ENCODE peak calls at places on chromosomes 6 and 20, in seven cellular contexts. I is astrocyte of the cerebellum, N is A549, H is lower leg skin, R is upper lobe of right lung, E is natural killer cell, D is foreskin fibroblast. O is an unnamed sample.

GRCh38 chr6:6905961-6906518 is 201.7 kb upstream of the RREB1 start:
- DNase-seq in I (no peak), N (no peak), H (no peak), R (no peak), E (no peak), D (no peak), O (no peak)

GRCh38 chr6:113696960-113697359 is 160.2 kb upstream of the MARCKS start:
- DNase-seq in I (no peak), N (no peak), H (no peak), R (no peak), E (no peak), D (no peak), O (no peak)

GRCh38 chr20:20489623-20490341 is 121.9 kb downstream of the INSM1 start:
- DNase-seq in I (no peak), N (no peak), H (no peak), R (no peak), E (no peak), D (no peak), O (no peak)

GRCh38 chr6:166614171-166614583 is 12.9 kb downstream of the RPS6KA2 start:
- DNase-seq in I (no peak), N (no peak), H (peak), R (no peak), E (no peak), D (no peak), O (no peak)

GRCh38 chr6:168372871-168373270 is 53.3 kb upstream of the DACT2 start:
- DNase-seq in I (no peak), N (no peak), H (peak), R (peak), E (no peak), D (no peak), O (no peak)

GRCh38 chr20:37897008-37897548 is 5.8 kb upstream of the VSTM2L start:
- DNase-seq in I (peak), N (no peak), H (no peak), R (no peak), E (no peak), D (no peak), O (no peak)

GRCh38 chr6:11650297-11650696 is 112.7 kb downstream of the TMEM170B start:
- DNase-seq in I (peak), N (peak), H (no peak), R (no peak), E (no peak), D (peak), O (no peak)

GRCh38 chr20:7843613-7844012 is 96.6 kb downstream of the HAO1 start:
- DNase-seq in I (no peak), N (no peak), H (peak), R (no peak), E (no peak), D (peak), O (no peak)

GRCh38 chr6:156395276-156395675 is 381.9 kb upstream of the ARID1B start:
- DNase-seq in I (no peak), N (no peak), H (no peak), R (no peak), E (no peak), D (no peak), O (no peak)

GRCh38 chr6:113182370-113183141 is 674.6 kb upstream of the MARCKS start:
- DNase-seq in I (peak), N (peak), H (no peak), R (no peak), E (no peak), D (peak), O (no peak)

GRCh38 chr20:14580426-14581074 is 243.1 kb upstream of the FLRT3 start:
- DNase-seq in I (no peak), N (peak), H (no peak), R (no peak), E (no peak), D (no peak), O (peak)

GRCh38 chr6:106512958-106513480 is 116.3 kb downstream of the RTN4IP1 start:
- DNase-seq in I (no peak), N (no peak), H (no peak), R (no peak), E (no peak), D (no peak), O (peak)

GRCh38 chr20:33719277-33719988 is 677 bp downstream of the PXMP4 start:
- DNase-seq in I (no peak), N (no peak), H (no peak), R (no peak), E (no peak), D (no peak), O (no peak)

GRCh38 chr6:111683749-111684267 is 78.1 kb upstream of the TRAF3IP2 start:
- DNase-seq in I (peak), N (no peak), H (no peak), R (no peak), E (no peak), D (peak), O (no peak)

GRCh38 chr6:108454356-108454755 is 106.4 kb upstream of the FOXO3 start:
- DNase-seq in I (no peak), N (no peak), H (no peak), R (no peak), E (no peak), D (no peak), O (no peak)

GRCh38 chr20:36950432-36951197 is 893 bp downstream of the SAMHD1 start:
- DNase-seq in I (no peak), N (peak), H (no peak), R (no peak), E (peak), D (peak), O (peak)

GRCh38 chr6:165383323-165383722 is 73.9 kb upstream of the C6orf118 start:
- DNase-seq in I (no peak), N (no peak), H (no peak), R (no peak), E (no peak), D (no peak), O (no peak)

GRCh38 chr6:32153835-32154513 is at the start of gene PPT2:
- DNase-seq in I (peak), N (peak), H (peak), R (peak), E (peak), D (peak), O (peak)

GRCh38 chr6:29641430-29642213 is 8.6 kb upstream of the GABBR1 start:
- DNase-seq in I (no peak), N (no peak), H (no peak), R (no peak), E (no peak), D (no peak), O (no peak)

GRCh38 chr6:152368761-152369624 is 268.2 kb downstream of the SYNE1 start:
- DNase-seq in I (no peak), N (no peak), H (no peak), R (no peak), E (no peak), D (no peak), O (no peak)

GRCh38 chr20:17614176-17614811 is 44.4 kb downstream of the DSTN start:
- DNase-seq in I (no peak), N (peak), H (peak), R (peak), E (no peak), D (peak), O (peak)

GRCh38 chr6:55983861-55984260 is 108.5 kb upstream of the BMP5 start:
- DNase-seq in I (no peak), N (no peak), H (no peak), R (no peak), E (no peak), D (no peak), O (no peak)

GRCh38 chr6:116246089-116246488 is 7.8 kb downstream of the TSPYL4 start:
- DNase-seq in I (peak), N (no peak), H (no peak), R (no peak), E (no peak), D (no peak), O (no peak)

GRCh38 chr6:157145656-157146285 is 177.5 kb downstream of the TMEM242 start:
- DNase-seq in I (no peak), N (no peak), H (no peak), R (no peak), E (no peak), D (peak), O (no peak)

GRCh38 chr6:12324096-12324495 is 33.9 kb downstream of the EDN1 start:
- DNase-seq in I (peak), N (peak), H (no peak), R (no peak), E (no peak), D (peak), O (peak)

GRCh38 chr20:6504826-6505225 is 262.7 kb upstream of the BMP2 start:
- DNase-seq in I (no peak), N (no peak), H (no peak), R (no peak), E (no peak), D (no peak), O (no peak)

GRCh38 chr6:3383525-3383924 is 73.3 kb downstream of the SLC22A23 start:
- DNase-seq in I (peak), N (peak), H (no peak), R (no peak), E (no peak), D (peak), O (peak)

GRCh38 chr6:96420294-96420693 is 101.3 kb upstream of the UFL1 start:
- DNase-seq in I (no peak), N (no peak), H (no peak), R (no peak), E (no peak), D (no peak), O (no peak)

GRCh38 chr6:163949367-163949766 is 534.8 kb downstream of the QKI start:
- DNase-seq in I (no peak), N (no peak), H (no peak), R (no peak), E (no peak), D (no peak), O (no peak)

GRCh38 chr6:36851149-36851614 is 11.9 kb upstream of the CPNE5 start:
- DNase-seq in I (peak), N (peak), H (no peak), R (no peak), E (no peak), D (peak), O (peak)

GRCh38 chr20:36472656-36473071 is 68.7 kb upstream of the MYL9 start:
- DNase-seq in I (no peak), N (peak), H (peak), R (peak), E (no peak), D (no peak), O (peak)

GRCh38 chr6:26474439-26474881 is 16.7 kb downstream of the BTN2A1 start:
- DNase-seq in I (no peak), N (no peak), H (no peak), R (no peak), E (no peak), D (no peak), O (no peak)

GRCh38 chr6:22147983-22148797 is 148.6 kb downstream of the PRL start:
- DNase-seq in I (peak), N (peak), H (no peak), R (no peak), E (no peak), D (peak), O (no peak)

GRCh38 chr6:44464527-44465310 is 77.2 kb downstream of the CDC5L start:
- DNase-seq in I (no peak), N (no peak), H (peak), R (peak), E (no peak), D (peak), O (no peak)

GRCh38 chr20:59577809-59578601 is 26.3 kb upstream of the PHACTR3 start:
- DNase-seq in I (no peak), N (no peak), H (no peak), R (no peak), E (no peak), D (no peak), O (no peak)

GRCh38 chr20:38828514-38829295 is 23.2 kb downstream of the PPP1R16B start:
- DNase-seq in I (no peak), N (no peak), H (no peak), R (no peak), E (no peak), D (no peak), O (no peak)

GRCh38 chr6:1215023-1215422 is 96.9 kb upstream of the FOXQ1 start:
- DNase-seq in I (no peak), N (no peak), H (no peak), R (no peak), E (no peak), D (no peak), O (no peak)
- TF ChIP-seq CTCF in I (no peak), N (no peak), H (no peak), R (no peak), E (no peak), D (no peak), O (no peak)

GRCh38 chr6:104940881-104941693 is 15.8 kb upstream of the LIN28B start:
- DNase-seq in I (peak), N (no peak), H (no peak), R (no peak), E (no peak), D (peak), O (no peak)
- TF ChIP-seq CTCF in I (peak), N (no peak), H (no peak), R (peak), E (peak), D (peak), O (peak)

GRCh38 chr20:25336561-25337422 is 53.8 kb downstream of the ABHD12 start:
- DNase-seq in I (peak), N (peak), H (no peak), R (no peak), E (no peak), D (peak), O (peak)
- TF ChIP-seq CTCF in I (peak), N (peak), H (no peak), R (peak), E (no peak), D (peak), O (no peak)

GRCh38 chr20:57076202-57076651 is 190.2 kb downstream of the BMP7 start:
- DNase-seq in I (no peak), N (peak), H (no peak), R (peak), E (no peak), D (no peak), O (no peak)

GRCh38 chr20:57073402-57073801 is 193.0 kb downstream of the BMP7 start:
- DNase-seq in I (no peak), N (no peak), H (no peak), R (no peak), E (no peak), D (no peak), O (no peak)

GRCh38 chr20:57075181-57075580 is 191.3 kb downstream of the BMP7 start:
- DNase-seq in I (no peak), N (no peak), H (no peak), R (no peak), E (no peak), D (no peak), O (no peak)

GRCh38 chr20:57072184-57072583 is 194.3 kb downstream of the BMP7 start:
- DNase-seq in I (no peak), N (no peak), H (no peak), R (peak), E (no peak), D (no peak), O (no peak)

DNA sequence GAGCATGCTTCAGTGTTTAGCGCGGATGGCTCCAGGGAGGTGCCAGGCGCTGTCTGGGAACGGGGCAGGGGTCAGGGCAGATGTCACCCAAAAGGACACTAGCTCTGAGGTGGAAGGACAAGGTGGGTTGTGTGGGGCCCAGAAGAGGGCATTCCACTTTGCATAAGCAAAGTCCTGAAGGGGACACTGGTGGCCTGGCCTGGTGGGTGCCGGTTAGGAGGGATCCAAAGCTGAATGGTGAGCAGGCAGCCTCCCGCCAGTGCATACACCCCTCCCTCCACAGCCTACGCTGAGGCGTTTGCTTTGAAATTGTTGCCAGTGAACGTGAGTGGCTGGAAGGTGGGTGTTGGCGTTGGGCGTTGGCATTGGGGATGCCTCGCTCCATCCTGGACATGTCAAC is 192.1 kb downstream of the BMP7 start:
- DNase-seq in I (no peak), N (no peak), H (no peak), R (peak), E (no peak), D (no peak), O (no peak)
- TF ChIP-seq CTCF in I (no peak), N (no peak), H (no peak), R (no peak), E (no peak), D (no peak), O (no peak)

DNA sequence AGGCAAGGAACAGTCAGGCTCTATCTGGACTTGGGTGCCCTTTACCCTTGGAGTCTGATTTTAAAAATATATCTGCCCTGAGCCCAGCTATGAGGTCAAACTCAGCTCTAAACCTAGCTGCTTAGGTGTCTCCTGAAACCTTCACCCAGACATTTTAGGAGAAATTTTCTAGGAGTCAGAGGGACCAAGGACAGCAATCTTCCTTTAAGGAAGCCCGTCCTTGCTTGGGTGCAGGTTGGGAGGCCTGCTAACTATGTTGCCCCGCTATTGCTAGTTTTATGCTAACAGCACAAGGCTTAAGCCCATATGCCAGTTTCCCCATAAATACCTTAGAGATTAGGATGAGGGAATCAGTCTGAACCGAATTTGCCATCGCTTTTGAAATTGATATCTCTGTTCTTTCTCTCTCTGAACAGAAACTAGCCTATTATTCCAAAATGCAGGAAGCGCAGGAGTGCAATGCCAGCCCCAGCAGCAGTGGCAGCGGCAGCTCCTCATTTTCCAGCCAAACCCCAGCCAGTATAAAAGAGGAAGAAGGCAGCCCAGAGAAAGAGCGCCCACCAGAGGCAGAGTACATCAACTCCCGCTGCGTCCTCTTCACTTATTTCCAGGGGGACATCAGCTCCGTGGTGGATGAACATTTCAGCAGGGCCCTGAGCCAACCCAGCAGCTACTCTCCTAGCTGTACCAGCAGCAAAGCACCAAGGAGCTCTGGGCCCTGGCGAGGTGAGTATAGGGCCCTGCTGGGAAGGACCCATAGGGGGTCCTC is 2.6 kb downstream of the VGLL2 start:
- DNase-seq in I (no peak), N (no peak), H (no peak), R (no peak), E (no peak), D (no peak), O (no peak)
- TF ChIP-seq CTCF in I (no peak), N (no peak), H (no peak), R (no peak), E (no peak), D (no peak), O (no peak)

GRCh38 chr6:33416386-33417126 is 1.4 kb downstream of the CUTA start:
- DNase-seq in I (no peak), N (no peak), H (no peak), R (no peak), E (no peak), D (no peak), O (no peak)

GRCh38 chr6:33415831-33416230 is 2.1 kb downstream of the CUTA start:
- DNase-seq in I (no peak), N (no peak), H (no peak), R (no peak), E (no peak), D (no peak), O (no peak)

GRCh38 chr6:33413200-33413599 is 2.4 kb downstream of the PHF1 start:
- DNase-seq in I (no peak), N (no peak), H (no peak), R (no peak), E (no peak), D (no peak), O (no peak)

GRCh38 chr6:33413601-33414120 is 2.8 kb downstream of the PHF1 start:
- DNase-seq in I (no peak), N (no peak), H (no peak), R (no peak), E (no peak), D (no peak), O (no peak)

GRCh38 chr6:33414592-33415271 is 3.2 kb downstream of the CUTA start:
- DNase-seq in I (no peak), N (no peak), H (no peak), R (no peak), E (no peak), D (no peak), O (no peak)
- TF ChIP-seq CTCF in I (peak), N (peak), H (no peak), R (peak), E (peak), D (peak), O (no peak)

GRCh38 chr20:61434361-61434781 is 182.3 kb downstream of the CDH4 start:
- DNase-seq in I (no peak), N (no peak), H (no peak), R (no peak), E (no peak), D (peak), O (no peak)

GRCh38 chr20:61426361-61426760 is 174.3 kb downstream of the CDH4 start:
- DNase-seq in I (no peak), N (no peak), H (no peak), R (no peak), E (no peak), D (no peak), O (no peak)

GRCh38 chr20:61433816-61434215 is 181.8 kb downstream of the CDH4 start:
- DNase-seq in I (no peak), N (no peak), H (no peak), R (no peak), E (no peak), D (no peak), O (no peak)

GRCh38 chr20:61430228-61430624 is 178.2 kb downstream of the CDH4 start:
- DNase-seq in I (no peak), N (no peak), H (no peak), R (peak), E (no peak), D (no peak), O (no peak)

DNA sequence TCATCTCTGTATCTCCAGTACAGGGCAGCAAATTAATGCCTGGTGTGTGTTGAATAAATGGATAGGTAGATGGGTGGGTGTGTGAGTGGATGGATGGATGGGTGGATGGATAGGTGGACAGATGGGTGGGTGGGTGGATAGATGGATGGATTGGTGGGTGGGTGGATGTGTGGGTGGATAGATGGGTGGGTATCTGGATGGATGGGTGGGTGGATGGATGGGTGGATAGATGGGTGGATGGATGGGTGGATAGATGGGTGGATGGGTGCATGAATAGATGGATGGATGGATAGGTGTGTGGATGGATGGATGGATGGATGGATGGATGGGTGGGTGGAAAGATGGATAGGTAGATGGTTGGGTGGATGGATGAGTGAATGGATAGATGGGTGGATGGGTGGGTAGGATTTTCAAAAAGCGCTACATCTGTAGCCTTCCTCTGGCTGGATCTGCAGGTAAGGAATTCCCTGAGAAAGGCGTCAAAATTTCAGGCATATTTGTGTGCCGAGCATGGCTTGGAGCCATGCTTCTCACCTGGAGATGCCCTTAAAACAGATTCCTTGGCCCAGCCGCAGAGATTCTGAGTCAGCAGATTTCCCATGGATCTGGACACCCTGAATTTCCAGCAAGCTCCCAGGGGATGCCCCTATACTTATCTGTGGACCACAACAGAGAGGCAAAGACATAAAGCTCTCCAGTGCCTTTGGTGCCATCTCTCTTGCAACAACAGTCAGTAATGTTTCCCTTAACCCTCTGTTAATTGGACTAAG is 177.6 kb downstream of the CDH4 start:
- DNase-seq in I (no peak), N (no peak), H (no peak), R (no peak), E (no peak), D (no peak), O (no peak)
- TF ChIP-seq CTCF in I (no peak), N (no peak), H (no peak), R (no peak), E (no peak), D (no peak), O (no peak)

O was measured in prostate gland.